ENCODE peak calls at places on chromosomes 13 and 19, in ten cellular contexts. G is osteoblast; N is body of pancreas; B is stomach; P is lung; E is GM23338; W is right cardiac atrium; D is CD8-positive, alpha-beta T cell; Z is CD4-positive, CD25-positive, alpha-beta regulatory T cell; J is IMR-90. O is an unnamed sample.
A peak's percentile ranks its signal among the peaks of the same experiment; 100 is the strongest.

GRCh38 chr19:34430738-34431625 is 2.8 kb downstream of the UBA2 start:
- DNase-seq in G (peak; percentile 95), N (no peak), B (no peak), P (no peak), E (peak; percentile 83), W (no peak), D (no peak), Z (peak; percentile 86), J (peak; percentile 68), O (no peak)

GRCh38 chr13:69324109-69324886 is 783.3 kb upstream of the ATXN8OS start:
- DNase-seq in G (no peak), N (no peak), B (no peak), P (no peak), E (peak; percentile 32), W (no peak), D (no peak), Z (no peak), J (no peak), O (no peak)

GRCh38 chr19:36797786-36798108 is 25.1 kb upstream of the ZNF850 start:
- DNase-seq in G (no peak), N (no peak), B (no peak), P (no peak), E (peak; percentile 81), W (no peak), D (no peak), Z (no peak), J (no peak), O (no peak)

GRCh38 chr19:29675650-29676186 is 10.5 kb downstream of the PLEKHF1 start:
- DNase-seq in G (peak; percentile 62), N (no peak), B (no peak), P (no peak), E (no peak), W (no peak), D (no peak), Z (no peak), J (no peak), O (no peak)

GRCh38 chr13:80030491-80030890 is 310.4 kb downstream of the SPRY2 start:
- DNase-seq in G (no peak), N (peak; percentile 26), B (no peak), P (peak; percentile 49), E (peak; percentile 28), W (peak; percentile 13), D (no peak), Z (no peak), J (no peak), O (peak; percentile 59)

GRCh38 chr13:109301711-109302110 is 484.7 kb downstream of the IRS2 start:
- DNase-seq in G (no peak), N (no peak), B (no peak), P (no peak), E (no peak), W (no peak), D (no peak), Z (no peak), J (no peak), O (no peak)

GRCh38 chr19:43784981-43785808 is 4.4 kb upstream of the KCNN4 start:
- DNase-seq in G (peak; percentile 88), N (peak; percentile 46), B (peak; percentile 58), P (peak; percentile 54), E (peak; percentile 92), W (peak; percentile 58), D (peak; percentile 27), Z (peak; percentile 84), J (peak; percentile 67), O (peak; percentile 79)

GRCh38 chr13:45490068-45490467 is 25.3 kb downstream of the COG3 start:
- DNase-seq in G (no peak), N (no peak), B (no peak), P (no peak), E (peak; percentile 56), W (no peak), D (no peak), Z (peak; percentile 46), J (no peak), O (no peak)

GRCh38 chr19:20247016-20247683 is 80.1 kb downstream of the ZNF486 start:
- DNase-seq in G (no peak), N (peak; percentile 59), B (peak; percentile 51), P (peak; percentile 53), E (peak; percentile 69), W (peak; percentile 27), D (no peak), Z (peak; percentile 12), J (no peak), O (no peak)

GRCh38 chr19:20243629-20244028 is 76.6 kb downstream of the ZNF486 start:
- DNase-seq in G (no peak), N (no peak), B (no peak), P (no peak), E (no peak), W (no peak), D (no peak), Z (no peak), J (no peak), O (no peak)

GRCh38 chr19:20245309-20245708 is 78.3 kb downstream of the ZNF486 start:
- DNase-seq in G (no peak), N (no peak), B (no peak), P (no peak), E (no peak), W (no peak), D (no peak), Z (no peak), J (no peak), O (no peak)

DNA sequence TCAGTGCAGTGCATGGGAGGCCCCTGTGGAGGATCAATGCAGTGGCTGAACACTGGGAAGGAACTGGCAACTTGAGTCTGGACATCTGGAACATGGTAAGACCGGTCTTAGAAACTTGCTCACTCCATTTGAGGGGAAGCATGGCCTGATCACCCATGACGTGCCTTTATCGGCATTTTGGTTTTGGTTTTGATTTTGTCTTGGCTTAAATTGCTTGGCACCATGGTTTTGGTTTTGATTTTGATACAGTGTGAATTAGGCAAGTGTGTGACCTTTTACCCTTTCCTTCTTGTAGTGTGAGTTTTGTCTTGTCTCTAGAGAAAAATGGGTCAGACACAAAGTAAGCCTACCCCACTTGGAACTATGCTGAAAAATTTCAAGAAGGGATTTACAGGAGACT is 77.3 kb downstream of the ZNF486 start:
- DNase-seq in G (no peak), N (no peak), B (no peak), P (no peak), E (no peak), W (no peak), D (no peak), Z (peak; percentile 29), J (no peak), O (no peak)
- H3K4me3 ChIP-seq in G (no peak overlapping the region), N (no peak overlapping the region), B (no peak overlapping the region), P (no peak overlapping the region), E (no peak overlapping the region), W (no peak overlapping the region), D (no peak overlapping the region), Z (peak overlapping the region; percentile 57), J (no peak overlapping the region), O (no peak overlapping the region)

GRCh38 chr19:5950744-5951143 is 27.2 kb downstream of the RANBP3 start:
- DNase-seq in G (no peak), N (no peak), B (no peak), P (no peak), E (no peak), W (no peak), D (no peak), Z (no peak), J (no peak), O (no peak)

GRCh38 chr19:5947435-5947834 is 30.5 kb downstream of the RANBP3 start:
- DNase-seq in G (peak; percentile 92), N (peak; percentile 53), B (peak; percentile 37), P (peak; percentile 52), E (no peak), W (peak; percentile 75), D (no peak), Z (no peak), J (peak; percentile 67), O (no peak)

GRCh38 chr19:5951338-5951861 is 26.5 kb downstream of the RANBP3 start:
- DNase-seq in G (no peak), N (no peak), B (peak; percentile 59), P (no peak), E (peak; percentile 63), W (no peak), D (no peak), Z (no peak), J (no peak), O (no peak)

GRCh38 chr19:5948697-5949564 is 29.0 kb downstream of the RANBP3 start:
- DNase-seq in G (peak; percentile 31), N (no peak), B (no peak), P (no peak), E (no peak), W (no peak), D (no peak), Z (peak; percentile 34), J (no peak), O (no peak)

DNA sequence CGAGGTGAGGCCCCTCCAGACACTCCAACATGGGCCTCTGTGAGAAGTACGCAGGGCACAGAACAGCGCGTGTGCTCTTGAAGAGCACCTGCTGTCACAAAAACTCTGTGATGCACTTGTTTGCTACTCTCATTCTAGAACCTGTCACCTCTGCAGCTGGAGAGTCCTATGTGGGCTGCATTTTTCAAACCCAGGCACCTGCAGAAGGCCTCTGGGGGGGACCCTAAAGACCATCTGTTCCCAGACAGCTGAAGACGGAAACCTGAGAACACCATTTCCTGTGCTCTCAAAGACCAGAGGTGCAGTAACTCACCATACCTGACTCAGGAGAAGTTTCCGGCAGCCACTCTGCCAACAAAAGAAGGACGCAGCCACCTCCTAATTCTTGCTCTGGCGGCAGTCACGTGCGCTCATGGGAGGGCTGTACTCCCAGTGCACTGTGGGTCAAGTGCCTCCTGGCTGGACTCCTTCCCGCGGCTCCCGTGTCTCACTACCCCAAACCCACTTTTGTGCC is 28.1 kb downstream of the RANBP3 start:
- DNase-seq in G (peak; percentile 35), N (peak; percentile 36), B (peak; percentile 76), P (peak; percentile 75), E (no peak), W (no peak), D (no peak), Z (peak; percentile 77), J (no peak), O (no peak)
- H3K27ac ChIP-seq in G (peak overlapping the region; percentile 5), N (no peak overlapping the region), B (peak overlapping the region; percentile 73), P (no peak overlapping the region), E (peak overlapping the region; percentile 39), W (peak overlapping the region; percentile 8), D (peak overlapping the region; percentile 37), Z (peak overlapping the region; percentile 72), J (no peak overlapping the region), O (peak overlapping the region; percentile 34)

DNA sequence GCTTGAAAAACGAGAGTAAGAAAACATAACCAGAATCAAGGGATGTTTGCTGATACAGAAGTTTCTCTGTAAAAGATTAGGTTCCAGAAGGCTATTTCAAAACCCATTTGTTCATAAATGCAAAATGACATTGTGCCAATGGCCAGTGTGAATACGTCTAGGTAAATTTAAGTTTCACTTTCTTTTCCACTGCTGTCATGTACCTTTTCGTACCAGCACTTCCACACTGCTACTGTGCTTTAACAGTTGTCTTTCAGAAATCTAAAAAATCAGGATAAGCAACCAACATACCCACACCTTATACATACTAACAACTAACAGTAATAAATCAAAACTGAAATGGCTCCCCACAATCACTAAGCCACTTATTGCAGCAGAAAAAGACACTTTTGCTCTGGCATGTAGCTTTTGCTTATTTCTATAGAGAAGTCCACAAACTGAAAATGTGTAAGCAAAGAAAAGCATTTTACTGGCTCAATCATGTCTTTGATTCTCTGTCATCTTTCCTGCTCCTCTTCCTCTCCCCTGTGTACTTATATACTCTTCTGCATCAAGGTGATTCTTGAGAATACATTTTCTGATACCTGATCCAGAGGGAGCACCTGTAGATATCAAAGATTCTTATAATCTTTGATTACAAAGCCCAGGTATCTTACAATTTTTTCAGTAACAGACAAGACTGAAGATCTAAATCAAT is 34.3 kb downstream of the ELF1 start:
- DNase-seq in G (no peak), N (no peak), B (no peak), P (no peak), E (no peak), W (no peak), D (no peak), Z (peak; percentile 76), J (no peak), O (no peak)
- H3K4me3 ChIP-seq in G (peak overlapping the region; percentile 57), N (no peak overlapping the region), B (peak overlapping the region; percentile 13), P (no peak overlapping the region), E (no peak overlapping the region), W (peak overlapping the region; percentile 12), D (peak overlapping the region; percentile 49), Z (peak overlapping the region; percentile 100), J (no peak overlapping the region), O (peak overlapping the region; percentile 4)

GRCh38 chr13:113428469-113428865 is 24.8 kb downstream of the ADPRHL1 start:
- DNase-seq in G (no peak), N (no peak), B (no peak), P (no peak), E (no peak), W (no peak), D (no peak), Z (no peak), J (no peak), O (no peak)

GRCh38 chr13:113425931-113426590 is 27.2 kb downstream of the ADPRHL1 start:
- DNase-seq in G (no peak), N (no peak), B (no peak), P (no peak), E (no peak), W (no peak), D (no peak), Z (no peak), J (no peak), O (no peak)

GRCh38 chr13:113427562-113428468 is 25.5 kb downstream of the ADPRHL1 start:
- DNase-seq in G (peak; percentile 67), N (no peak), B (no peak), P (no peak), E (no peak), W (no peak), D (no peak), Z (no peak), J (peak; percentile 45), O (no peak)

GRCh38 chr13:113428871-113429607 is 24.2 kb downstream of the ADPRHL1 start:
- DNase-seq in G (peak; percentile 59), N (no peak), B (no peak), P (no peak), E (no peak), W (no peak), D (no peak), Z (no peak), J (no peak), O (no peak)

DNA sequence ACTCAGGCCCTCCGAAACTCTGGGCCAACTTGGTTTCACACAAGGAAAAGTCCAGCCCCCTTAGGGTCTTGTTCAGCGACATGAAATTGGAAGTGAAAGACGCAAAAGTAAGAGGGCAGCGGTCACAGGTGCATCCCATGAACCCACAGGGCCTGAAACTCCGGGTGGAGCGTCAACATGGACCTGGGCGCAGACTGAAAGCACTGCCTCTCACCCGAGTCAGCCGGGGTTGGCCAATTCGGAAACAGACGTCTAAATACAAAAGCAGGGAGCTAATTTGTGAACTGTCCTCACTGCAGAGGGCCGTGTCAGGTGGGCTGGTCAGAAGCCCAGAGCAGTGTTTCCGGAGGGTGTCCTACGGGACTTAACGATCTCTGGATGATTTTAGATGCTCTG is 26.7 kb downstream of the ADPRHL1 start:
- DNase-seq in G (no peak), N (no peak), B (no peak), P (no peak), E (no peak), W (no peak), D (no peak), Z (no peak), J (no peak), O (no peak)
- H3K27ac ChIP-seq in G (no peak overlapping the region), N (no peak overlapping the region), B (no peak overlapping the region), P (no peak overlapping the region), E (no peak overlapping the region), W (no peak overlapping the region), D (no peak overlapping the region), Z (no peak overlapping the region), J (no peak overlapping the region), O (no peak overlapping the region)

O was measured in colonic mucosa.